ENCODE peak calls at places on chromosomes 3 and 15, in four cellular contexts. Q is hepatic stellate cell; H is stimulated activated naive CD8-positive, alpha-beta T cell treated with anti-CD3 and anti-CD28 coated beads, Interleukin-15, amount 100 ng/mL, for 72 hours; K is retinal pigment epithelial cell. W is an unnamed sample.

GRCh38 chr3:117873236-117873635 is 1161.4 kb downstream of the IGSF11 start:
- DNase-seq in Q (no peak), H (no peak), K (no peak), W (no peak)

GRCh38 chr3:196016485-196016884 is 65.4 kb downstream of the TFRC start:
- DNase-seq in Q (peak), H (no peak), K (peak), W (no peak)

GRCh38 chr15:79673416-79674123 is 223.2 kb downstream of the MTHFS start:
- DNase-seq in Q (peak), H (peak), K (no peak), W (no peak)

GRCh38 chr3:33019981-33020380 is 68.5 kb downstream of the CCR4 start:
- DNase-seq in Q (no peak), H (no peak), K (no peak), W (no peak)

GRCh38 chr3:23810342-23811116 is 4.8 kb downstream of the UBE2E1 start:
- DNase-seq in Q (peak), H (peak), K (no peak), W (peak)

GRCh38 chr3:157436583-157437300 is at the start of gene PTX3:
- DNase-seq in Q (peak), H (no peak), K (peak), W (no peak)

GRCh38 chr3:195259146-195259563 is 11.8 kb downstream of the XXYLT1 start:
- DNase-seq in Q (peak), H (no peak), K (no peak), W (no peak)

GRCh38 chr15:100190675-100191074 is 151.1 kb downstream of the ADAMTS17 start:
- DNase-seq in Q (no peak), H (no peak), K (no peak), W (no peak)

GRCh38 chr3:65607101-65607500 is 431.6 kb downstream of the MAGI1 start:
- DNase-seq in Q (no peak), H (no peak), K (no peak), W (no peak)

GRCh38 chr3:69768436-69768835 is 29.2 kb downstream of the MITF start:
- DNase-seq in Q (no peak), H (no peak), K (no peak), W (no peak)

GRCh38 chr15:92780816-92781215 is 119.3 kb upstream of the CHD2 start:
- DNase-seq in Q (no peak), H (no peak), K (no peak), W (no peak)

GRCh38 chr3:98623572-98624280 is 30.3 kb upstream of the CPOX start:
- DNase-seq in Q (no peak), H (no peak), K (no peak), W (no peak)

GRCh38 chr3:56251343-56251945 is 216.8 kb downstream of the ERC2 start:
- DNase-seq in Q (peak), H (no peak), K (no peak), W (no peak)

GRCh38 chr15:40072216-40072990 is 33.4 kb upstream of the SRP14 start:
- DNase-seq in Q (no peak), H (no peak), K (no peak), W (no peak)